ENCODE peak calls at places on chromosomes 13 and 19, in six cellular contexts. B is heart right ventricle, I is mesenchymal stem cell, Z is brain microvascular endothelial cell, P is psoas muscle, X is right atrium auricular region. Y is an unnamed sample.

GRCh38 chr13:112160558-112160957 is 93.6 kb downstream of the SOX1 start:
- DNase-seq in B (no peak), I (no peak), Z (no peak), P (no peak), X (no peak), Y (no peak)

GRCh38 chr13:33940898-33941297 is 122.9 kb downstream of the RFC3 start:
- DNase-seq in B (no peak), I (peak), Z (no peak), P (no peak), X (no peak), Y (no peak)

GRCh38 chr13:20686167-20686566 is 17.3 kb upstream of the IL17D start:
- DNase-seq in B (no peak), I (no peak), Z (no peak), P (no peak), X (no peak), Y (no peak)

GRCh38 chr19:15812059-15812722 is 3.3 kb downstream of the OR10H1 start:
- DNase-seq in B (no peak), I (no peak), Z (no peak), P (no peak), X (no peak), Y (no peak)

GRCh38 chr13:26372747-26373146 is 118.8 kb downstream of the CDK8 start:
- DNase-seq in B (no peak), I (no peak), Z (no peak), P (no peak), X (no peak), Y (no peak)

GRCh38 chr13:105035092-105035491 is 1500.4 kb downstream of the EFNB2 start:
- DNase-seq in B (no peak), I (no peak), Z (no peak), P (no peak), X (no peak), Y (no peak)

GRCh38 chr13:24606486-24607170 is 73.6 kb upstream of the ATP12A start:
- DNase-seq in B (no peak), I (no peak), Z (no peak), P (no peak), X (no peak), Y (no peak)

GRCh38 chr19:17333611-17334413 is 843 bp downstream of the ANO8 start:
- DNase-seq in B (no peak), I (peak), Z (peak), P (no peak), X (no peak), Y (peak)

GRCh38 chr19:48970923-48971395 is 5.8 kb downstream of the FTL start:
- DNase-seq in B (peak), I (peak), Z (peak), P (peak), X (peak), Y (peak)

GRCh38 chr13:41811588-41812021 is 149.3 kb downstream of the VWA8 start:
- DNase-seq in B (no peak), I (no peak), Z (no peak), P (no peak), X (no peak), Y (no peak)

GRCh38 chr19:4194353-4194752 is 11.9 kb downstream of the ANKRD24 start:
- DNase-seq in B (no peak), I (no peak), Z (no peak), P (no peak), X (no peak), Y (no peak)

GRCh38 chr13:21402586-21403307 is 56.4 kb downstream of the ZDHHC20 start:
- DNase-seq in B (no peak), I (peak), Z (peak), P (no peak), X (no peak), Y (peak)

GRCh38 chr13:36531746-36532486 is 99.6 kb downstream of the CCNA1 start:
- DNase-seq in B (no peak), I (peak), Z (no peak), P (no peak), X (no peak), Y (peak)

GRCh38 chr19:3368848-3369336 is 2.5 kb downstream of the NFIC start:
- DNase-seq in B (no peak), I (peak), Z (no peak), P (no peak), X (no peak), Y (peak)

GRCh38 chr13:62377838-62378237 is 962.2 kb upstream of the PCDH20 start:
- DNase-seq in B (no peak), I (no peak), Z (no peak), P (no peak), X (no peak), Y (no peak)

GRCh38 chr13:25180795-25181537 is 8.9 kb upstream of the AMER2 start:
- DNase-seq in B (no peak), I (no peak), Z (no peak), P (no peak), X (no peak), Y (no peak)

GRCh38 chr13:112696001-112696868 is 6.4 kb downstream of the ATP11A start:
- DNase-seq in B (no peak), I (no peak), Z (no peak), P (no peak), X (no peak), Y (no peak)

GRCh38 chr13:20033486-20033885 is 75.0 kb downstream of the ZMYM2 start:
- DNase-seq in B (no peak), I (no peak), Z (no peak), P (no peak), X (no peak), Y (no peak)

GRCh38 chr13:50369646-50370045 is 354.4 kb downstream of the KCNRG start:
- DNase-seq in B (no peak), I (no peak), Z (no peak), P (no peak), X (no peak), Y (no peak)

GRCh38 chr13:99392126-99392805 is 85.1 kb upstream of the GPR183 start:
- DNase-seq in B (no peak), I (no peak), Z (no peak), P (no peak), X (no peak), Y (no peak)

GRCh38 chr13:74132768-74133656 is 1.2 kb downstream of the KLF12 start:
- DNase-seq in B (peak), I (peak), Z (no peak), P (peak), X (peak), Y (peak)

GRCh38 chr13:18212873-18213272 is 968.8 kb downstream of the TUBA3C start:
- DNase-seq in B (peak), I (peak), Z (no peak), P (no peak), X (no peak), Y (no peak)

GRCh38 chr19:31270897-31271568 is 78.2 kb downstream of the TSHZ3 start:
- DNase-seq in B (no peak), I (no peak), Z (peak), P (no peak), X (no peak), Y (peak)

GRCh38 chr13:112687836-112688559 is 1.8 kb upstream of the ATP11A start:
- DNase-seq in B (no peak), I (no peak), Z (no peak), P (no peak), X (peak), Y (no peak)

GRCh38 chr13:98576215-98576945 is 527 bp downstream of the STK24 start:
- DNase-seq in B (peak), I (no peak), Z (no peak), P (peak), X (no peak), Y (no peak)

GRCh38 chr13:83881917-83882625 is at the start of gene SLITRK1:
- DNase-seq in B (peak), I (peak), Z (peak), P (peak), X (no peak), Y (peak)

GRCh38 chr13:47216176-47216822 is 319.4 kb upstream of the HTR2A start:
- DNase-seq in B (no peak), I (peak), Z (no peak), P (no peak), X (no peak), Y (no peak)

GRCh38 chr13:77002590-77003190 is 10.8 kb downstream of the CLN5 start:
- DNase-seq in B (no peak), I (peak), Z (no peak), P (no peak), X (no peak), Y (peak)

GRCh38 chr13:69107436-69107835 is 1000.2 kb upstream of the ATXN8OS start:
- DNase-seq in B (no peak), I (no peak), Z (no peak), P (no peak), X (no peak), Y (no peak)

GRCh38 chr13:98641075-98641474 is 64.2 kb upstream of the STK24 start:
- DNase-seq in B (no peak), I (no peak), Z (no peak), P (no peak), X (no peak), Y (no peak)

GRCh38 chr13:30752991-30753616 is 17.8 kb downstream of the ALOX5AP start:
- DNase-seq in B (no peak), I (no peak), Z (no peak), P (no peak), X (no peak), Y (no peak)

GRCh38 chr19:32822916-32823746 is 46.4 kb downstream of the SLC7A9 start:
- DNase-seq in B (no peak), I (no peak), Z (no peak), P (no peak), X (no peak), Y (no peak)

GRCh38 chr19:7225741-7226140 is 68.5 kb downstream of the INSR start:
- DNase-seq in B (no peak), I (no peak), Z (no peak), P (no peak), X (no peak), Y (no peak)

GRCh38 chr13:78659450-78660110 is 625 bp upstream of the OBI1 start:
- DNase-seq in B (no peak), I (no peak), Z (no peak), P (no peak), X (no peak), Y (no peak)
- H3K27ac ChIP-seq in B (peak), I (no peak), Z (no peak), P (no peak), X (no peak), Y (peak)

GRCh38 chr19:10736189-10736588 is 18.3 kb downstream of the DNM2 start:
- DNase-seq in B (no peak), I (no peak), Z (no peak), P (no peak), X (no peak), Y (no peak)
- H3K27ac ChIP-seq in B (peak), I (no peak), Z (no peak), P (no peak), X (peak), Y (no peak)

GRCh38 chr19:46621191-46622117 is 3.4 kb downstream of the PTGIR start:
- DNase-seq in B (no peak), I (no peak), Z (no peak), P (no peak), X (no peak), Y (no peak)

GRCh38 chr19:46620716-46621115 is 4.2 kb downstream of the PTGIR start:
- DNase-seq in B (no peak), I (peak), Z (peak), P (no peak), X (no peak), Y (peak)

GRCh38 chr19:46622118-46622446 is 2.8 kb downstream of the PTGIR start:
- DNase-seq in B (no peak), I (no peak), Z (no peak), P (peak), X (no peak), Y (no peak)

GRCh38 chr19:46618670-46619231 is 6.1 kb downstream of the PTGIR start:
- DNase-seq in B (no peak), I (no peak), Z (no peak), P (peak), X (no peak), Y (no peak)

GRCh38 chr19:46620267-46620666 is 4.6 kb downstream of the PTGIR start:
- DNase-seq in B (no peak), I (no peak), Z (no peak), P (no peak), X (no peak), Y (no peak)
- H3K27ac ChIP-seq in B (peak), I (no peak), Z (no peak), P (peak), X (peak), Y (no peak)

GRCh38 chr19:50678323-50678722 is 29.1 kb downstream of the C19orf81 start:
- DNase-seq in B (no peak), I (no peak), Z (no peak), P (no peak), X (no peak), Y (no peak)

GRCh38 chr19:50676625-50677197 is 27.5 kb downstream of the C19orf81 start:
- DNase-seq in B (no peak), I (no peak), Z (no peak), P (no peak), X (no peak), Y (no peak)

GRCh38 chr19:50677636-50678035 is 28.4 kb downstream of the C19orf81 start:
- DNase-seq in B (no peak), I (no peak), Z (no peak), P (no peak), X (no peak), Y (no peak)

DNA sequence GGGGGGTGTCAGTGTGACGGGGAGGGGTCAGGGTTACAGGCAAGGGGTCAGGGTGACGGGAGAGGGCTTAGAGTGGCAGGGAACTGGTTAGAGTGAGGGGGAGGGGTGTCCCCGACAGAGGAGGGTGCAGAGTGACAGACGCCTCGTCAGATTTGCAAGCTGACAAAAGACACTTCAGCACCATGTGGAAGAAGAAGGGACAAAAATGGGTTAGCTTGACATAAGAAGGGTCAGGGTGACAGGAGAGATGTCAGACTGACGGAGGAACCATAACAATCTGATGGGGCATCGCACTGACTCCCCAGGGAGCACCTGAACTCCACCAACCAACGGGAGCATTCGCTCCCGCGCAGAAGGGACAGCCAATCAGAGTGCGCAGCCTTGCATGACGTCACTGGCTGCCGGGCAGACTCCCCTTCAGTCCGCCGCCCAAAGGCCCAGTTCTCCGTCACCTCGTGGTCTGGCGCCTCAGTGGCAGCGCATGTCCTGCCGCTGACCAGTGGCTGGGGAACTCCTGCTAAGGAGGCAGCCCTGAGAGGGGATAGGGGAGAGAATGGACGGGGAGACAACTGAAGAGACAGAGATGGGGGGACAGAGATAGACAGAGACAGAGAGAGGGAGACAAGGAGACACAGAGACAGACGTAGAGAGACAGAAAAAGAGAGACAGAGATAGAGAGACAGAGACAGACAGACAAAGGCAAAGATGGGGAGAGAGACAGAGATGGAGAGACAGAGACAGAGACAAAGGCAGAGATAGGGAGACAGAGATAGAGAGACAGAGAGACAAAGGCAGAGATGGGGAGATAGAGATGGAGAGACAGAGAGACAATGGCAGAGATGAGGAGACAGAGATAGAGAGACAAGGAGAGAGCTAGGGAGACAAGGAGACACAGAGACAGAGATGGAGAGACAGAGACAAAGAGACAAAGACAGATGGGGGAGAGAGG is 30.2 kb downstream of the C19orf81 start:
- DNase-seq in B (peak), I (peak), Z (peak), P (peak), X (peak), Y (peak)
- H3K27ac ChIP-seq in B (no peak), I (no peak), Z (no peak), P (no peak), X (no peak), Y (no peak)

DNA sequence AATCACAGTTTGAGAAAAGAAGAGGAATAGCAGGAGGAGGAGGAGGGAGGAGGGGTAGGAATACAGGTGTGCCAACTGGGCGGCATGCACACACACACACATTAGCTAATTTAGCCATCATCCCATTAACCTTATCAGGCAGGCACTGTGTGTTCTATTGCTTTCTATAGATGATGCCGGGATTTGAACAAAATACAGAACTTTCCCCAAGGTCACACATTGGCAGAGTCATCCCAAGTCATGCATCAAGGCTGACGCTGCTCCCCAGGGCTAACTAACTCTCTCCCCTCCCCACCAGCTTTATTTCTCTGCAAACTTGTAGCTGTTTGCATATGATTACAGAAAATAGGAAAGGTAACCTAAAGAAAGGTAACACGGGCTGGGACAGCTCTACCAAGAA is 83.0 kb downstream of the NUFIP1 start:
- DNase-seq in B (no peak), I (no peak), Z (no peak), P (no peak), X (no peak), Y (no peak)
- H3K27ac ChIP-seq in B (no peak), I (no peak), Z (no peak), P (peak), X (peak), Y (no peak)

GRCh38 chr19:29003641-29004409 is 209.1 kb downstream of the UQCRFS1 start:
- DNase-seq in B (no peak), I (no peak), Z (no peak), P (no peak), X (no peak), Y (no peak)

GRCh38 chr19:29001006-29001921 is 211.7 kb downstream of the UQCRFS1 start:
- DNase-seq in B (no peak), I (no peak), Z (no peak), P (no peak), X (no peak), Y (no peak)

GRCh38 chr19:29001922-29002247 is 211.1 kb downstream of the UQCRFS1 start:
- DNase-seq in B (no peak), I (no peak), Z (no peak), P (no peak), X (no peak), Y (no peak)

GRCh38 chr19:28999733-29000433 is 213.1 kb downstream of the UQCRFS1 start:
- DNase-seq in B (no peak), I (no peak), Z (no peak), P (no peak), X (no peak), Y (no peak)

DNA sequence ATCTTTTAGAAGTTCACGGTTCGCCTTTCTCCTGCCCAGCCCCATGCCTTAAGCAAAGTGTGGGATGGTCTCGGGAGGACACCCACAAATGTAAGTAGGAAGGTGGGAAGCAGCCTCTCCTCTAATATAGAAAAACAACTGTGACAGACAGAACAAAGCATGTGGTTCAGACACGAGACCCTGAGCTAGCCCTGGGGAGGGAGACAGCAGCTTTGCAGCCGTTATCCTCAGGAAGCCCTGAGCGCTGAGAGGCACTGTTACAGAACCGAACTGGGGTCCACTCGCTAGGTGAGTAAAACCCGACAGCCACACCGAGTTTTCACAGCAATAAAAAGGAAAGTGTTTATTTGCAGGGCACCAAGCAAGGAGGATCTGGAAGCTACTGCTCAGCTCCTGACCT is 210.6 kb downstream of the UQCRFS1 start:
- DNase-seq in B (no peak), I (no peak), Z (no peak), P (no peak), X (no peak), Y (no peak)
- H3K27ac ChIP-seq in B (no peak), I (no peak), Z (no peak), P (no peak), X (no peak), Y (no peak)

DNA sequence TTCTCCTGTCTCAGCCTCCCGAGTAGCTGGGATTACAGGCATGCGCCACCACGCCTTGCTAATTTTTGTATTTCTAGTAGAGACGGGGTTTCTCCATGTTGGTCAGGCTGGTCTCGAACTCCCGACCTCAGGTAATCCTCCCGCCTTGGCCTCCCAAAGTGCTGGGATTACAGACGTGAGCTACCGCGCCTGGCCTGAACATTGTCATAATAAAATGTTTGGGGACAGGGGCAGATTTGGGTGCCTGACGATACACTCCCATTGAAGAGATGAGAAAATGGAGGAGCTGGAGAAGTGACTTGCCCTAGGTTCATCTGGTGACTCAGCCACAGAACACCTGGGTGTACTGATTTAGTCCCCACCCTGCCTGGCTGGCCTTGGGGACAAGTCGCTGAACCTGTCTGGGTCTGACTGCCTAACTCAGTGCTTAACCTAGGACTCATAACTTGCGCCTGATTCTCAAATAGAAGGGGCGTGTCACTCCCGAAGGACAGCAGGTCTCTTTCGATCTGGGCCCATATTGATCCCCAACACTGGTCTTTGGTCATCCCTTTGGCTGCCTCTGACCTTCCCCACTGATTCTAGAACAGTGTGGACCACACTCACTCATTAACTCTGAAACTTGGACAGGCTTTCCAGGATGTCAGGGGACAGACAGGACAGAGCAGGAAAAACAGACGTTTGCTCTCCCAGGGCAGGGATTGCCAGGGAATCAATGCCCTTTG is 7.6 kb upstream of the BICRA start:
- DNase-seq in B (no peak), I (no peak), Z (no peak), P (no peak), X (no peak), Y (no peak)
- H3K27ac ChIP-seq in B (peak), I (no peak), Z (no peak), P (peak), X (peak), Y (peak)

GRCh38 chr19:41928221-41928683 is at the start of gene ERFL:
- DNase-seq in B (no peak), I (no peak), Z (no peak), P (no peak), X (no peak), Y (no peak)
- H3K27ac ChIP-seq in B (no peak), I (no peak), Z (no peak), P (no peak), X (no peak), Y (no peak)